ENCODE peak calls at places on chromosomes 7 and 10, in four cellular contexts. H is A549, J is SK-N-SH, Y is HepG2. N is an unnamed sample.
A peak's percentile ranks its signal among the peaks of the same experiment; 100 is the strongest.

GRCh38 chr10:119251315-119251708 is 43.9 kb downstream of the GRK5 start:
- DNase-seq in H (no peak), J (no peak), Y (no peak), N (no peak)

GRCh38 chr10:5956146-5956914 is 21.0 kb downstream of the IL15RA start:
- DNase-seq in H (no peak), J (no peak), Y (no peak), N (no peak)

GRCh38 chr7:155375337-155376277 is 77.9 kb downstream of the INSIG1 start:
- DNase-seq in H (no peak), J (no peak), Y (no peak), N (no peak)

GRCh38 chr7:154575497-154575896 is 427.4 kb downstream of the PAXIP1 start:
- DNase-seq in H (no peak), J (no peak), Y (no peak), N (no peak)

GRCh38 chr7:155735442-155736118 is 76.7 kb downstream of the SHH start:
- DNase-seq in H (no peak), J (no peak), Y (no peak), N (no peak)

GRCh38 chr7:107035446-107035845 is 9.1 kb upstream of the PRKAR2B start:
- DNase-seq in H (peak; percentile 43), J (peak; percentile 27), Y (no peak), N (no peak)

GRCh38 chr7:45580053-45580872 is 6.1 kb downstream of the ADCY1 start:
- DNase-seq in H (no peak), J (peak; percentile 80), Y (no peak), N (no peak)

GRCh38 chr10:24449769-24450310 is 240.9 kb downstream of the KIAA1217 start:
- DNase-seq in H (no peak), J (no peak), Y (no peak), N (no peak)

GRCh38 chr10:17026686-17027485 is 102.7 kb downstream of the CUBN start:
- DNase-seq in H (no peak), J (no peak), Y (no peak), N (no peak)

GRCh38 chr10:24703700-24704099 is 20.0 kb downstream of the ARHGAP21 start:
- DNase-seq in H (no peak), J (no peak), Y (no peak), N (no peak)

GRCh38 chr10:110307805-110308204 is 3.1 kb upstream of the SMNDC1 start:
- DNase-seq in H (no peak), J (no peak), Y (no peak), N (no peak)

GRCh38 chr7:20217193-20217948 is at the start of gene MACC1:
- DNase-seq in H (no peak), J (no peak), Y (no peak), N (peak; percentile 93)

GRCh38 chr7:28466885-28467284 is 54.6 kb downstream of the CREB5 start:
- DNase-seq in H (no peak), J (no peak), Y (no peak), N (no peak)

GRCh38 chr7:27777662-27778061 is 37.7 kb downstream of the TAX1BP1 start:
- DNase-seq in H (no peak), J (no peak), Y (no peak), N (no peak)

GRCh38 chr7:90236890-90237289 is 8.1 kb upstream of the CFAP69 start:
- DNase-seq in H (no peak), J (no peak), Y (no peak), N (no peak)

GRCh38 chr10:32211046-32211363 is 136.0 kb downstream of the EPC1 start:
- DNase-seq in H (no peak), J (no peak), Y (no peak), N (no peak)

GRCh38 chr7:40571796-40572195 is 437.0 kb downstream of the SUGCT start:
- DNase-seq in H (no peak), J (no peak), Y (no peak), N (no peak)

GRCh38 chr7:88490161-88490560 is 183.5 kb upstream of the STEAP4 start:
- DNase-seq in H (no peak), J (no peak), Y (no peak), N (no peak)

GRCh38 chr10:57968328-57969016 is 299.2 kb downstream of the IPMK start:
- DNase-seq in H (no peak), J (no peak), Y (no peak), N (no peak)

GRCh38 chr7:134724606-134725005 is 54.8 kb upstream of the CALD1 start:
- DNase-seq in H (peak; percentile 44), J (no peak), Y (peak; percentile 10), N (peak; percentile 48)

DNA sequence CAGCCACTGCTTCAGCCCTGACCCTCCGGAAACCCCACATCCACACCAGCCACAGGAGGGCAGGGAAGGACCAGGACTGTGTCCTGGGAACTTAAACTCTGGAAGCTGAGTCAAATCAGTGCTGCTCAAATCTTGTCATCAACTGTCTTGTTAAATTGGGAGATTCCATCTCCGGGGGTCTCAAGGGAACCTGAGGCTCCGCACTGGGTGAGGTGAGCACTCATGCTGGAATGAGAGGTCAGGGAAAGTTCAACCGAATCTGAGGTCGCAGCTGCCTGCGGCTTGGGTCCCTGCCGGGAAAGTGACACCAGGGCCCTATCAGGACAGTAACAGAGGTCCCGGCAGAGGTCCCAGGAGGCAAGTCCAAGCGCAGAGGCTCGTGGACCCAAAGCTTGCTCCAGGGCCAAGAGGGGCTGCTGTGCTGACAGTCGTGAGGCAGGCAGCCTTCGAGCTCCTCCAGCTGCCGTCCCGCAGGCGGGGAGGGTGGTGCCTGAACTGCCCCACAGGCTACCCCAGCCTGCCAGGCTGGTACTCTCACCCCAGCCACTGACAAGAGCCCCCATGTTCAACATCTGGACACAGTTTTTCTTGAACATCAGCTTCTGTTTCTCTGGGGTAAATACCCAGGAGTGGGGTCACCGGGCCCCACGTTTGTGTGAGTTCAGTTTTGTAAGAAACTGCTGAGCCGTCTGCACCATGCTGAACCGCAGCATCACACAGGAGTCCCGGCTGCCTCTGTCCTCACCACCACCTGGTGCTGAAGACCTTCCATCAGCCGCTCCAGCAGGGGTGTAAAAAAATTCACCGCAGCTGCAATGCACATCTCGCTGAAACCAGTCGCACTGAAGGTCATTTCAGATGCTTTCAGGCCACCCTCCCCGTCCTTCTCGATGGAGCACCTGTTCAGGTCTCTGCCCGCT is 101.0 kb downstream of the DIP2C start:
- DNase-seq in H (no peak), J (no peak), Y (no peak), N (no peak)
- TF ChIP-seq RAD21 in H (peak; percentile 20), J (peak; percentile 52), Y (no peak), N (peak; percentile 41)

DNA sequence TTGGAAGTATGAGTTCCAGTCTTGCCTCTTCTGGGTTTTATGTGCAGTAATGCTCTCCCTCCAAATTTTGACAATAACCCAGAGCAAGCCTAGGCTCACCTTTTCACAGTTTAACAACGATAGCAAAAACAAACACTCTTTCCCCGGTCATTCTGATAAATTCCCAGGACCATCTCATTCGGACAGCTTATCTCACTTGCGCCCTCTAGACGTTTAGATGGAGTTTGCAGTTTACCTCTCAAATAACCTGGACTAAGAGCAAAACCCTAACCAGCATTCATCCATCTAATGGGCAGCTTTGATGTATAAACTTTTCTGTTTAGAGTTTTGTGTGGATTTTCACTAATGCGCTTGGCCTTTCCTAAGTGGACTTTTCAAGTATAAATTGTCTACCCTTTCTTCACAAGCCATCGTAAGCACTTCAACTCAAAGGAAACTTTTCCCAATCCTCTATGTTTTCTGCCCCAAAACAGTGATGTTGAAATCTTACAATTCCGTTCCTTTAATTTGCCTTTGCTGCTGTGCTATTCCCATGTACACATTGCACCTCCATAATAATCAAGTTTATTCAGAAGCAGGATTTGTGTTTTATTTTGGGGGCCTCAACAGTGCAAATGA is 114.9 kb downstream of the HDAC9 start:
- DNase-seq in H (no peak), J (peak; percentile 11), Y (peak; percentile 27), N (peak; percentile 44)
- TF ChIP-seq REST in H (no peak), J (peak; percentile 25), Y (no peak), N (no peak)

GRCh38 chr7:4162845-4163564 is 519.1 kb upstream of the FOXK1 start:
- DNase-seq in H (no peak), J (no peak), Y (no peak), N (no peak)

GRCh38 chr7:4158406-4158805 is 523.7 kb upstream of the FOXK1 start:
- DNase-seq in H (no peak), J (no peak), Y (no peak), N (no peak)

GRCh38 chr7:4158826-4159225 is 523.3 kb upstream of the FOXK1 start:
- DNase-seq in H (no peak), J (no peak), Y (no peak), N (no peak)

GRCh38 chr7:4157651-4158050 is 524.4 kb upstream of the FOXK1 start:
- DNase-seq in H (no peak), J (no peak), Y (no peak), N (no peak)

DNA sequence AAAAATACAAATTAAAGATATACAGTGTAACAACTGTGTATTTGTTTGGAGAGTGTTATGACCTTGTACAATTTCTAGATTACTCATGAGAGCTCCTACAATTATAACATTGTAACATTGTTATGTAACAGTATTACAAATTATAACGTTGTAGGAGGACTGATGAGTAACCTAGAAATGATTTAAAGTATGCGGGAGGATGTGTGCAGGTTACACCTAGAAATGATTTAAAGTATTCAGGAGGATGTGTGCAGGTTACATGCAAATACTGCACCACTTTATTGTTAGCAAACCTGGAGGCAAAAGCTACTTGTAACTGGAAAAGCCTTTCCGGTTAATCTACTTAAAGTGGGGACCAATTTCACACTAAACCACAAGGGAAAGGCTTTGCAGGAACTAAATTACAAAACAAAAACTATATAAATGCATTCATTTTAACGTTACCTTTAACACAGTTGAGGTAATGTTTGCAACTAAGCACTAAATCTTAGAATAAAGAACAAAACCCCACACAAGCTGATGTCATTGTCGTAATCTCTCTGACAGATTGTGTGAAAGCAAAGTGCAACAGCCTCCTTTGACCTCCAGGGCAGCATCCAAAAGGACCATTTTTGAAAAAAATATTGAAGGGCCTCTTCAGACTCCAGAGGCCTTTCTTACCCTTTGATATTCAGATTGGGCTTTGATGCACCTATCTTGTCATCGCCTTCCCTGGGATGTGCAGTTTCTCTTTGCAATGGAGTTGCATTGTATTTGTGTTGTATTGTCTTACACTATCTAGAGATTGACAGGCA is 522.1 kb upstream of the FOXK1 start:
- DNase-seq in H (no peak), J (no peak), Y (no peak), N (no peak)
- TF ChIP-seq RAD21 in H (no peak), J (no peak), Y (no peak), N (no peak)

GRCh38 chr7:157312941-157313340 is 23.9 kb upstream of the DNAJB6 start:
- DNase-seq in H (no peak), J (no peak), Y (no peak), N (no peak)

GRCh38 chr7:157318015-157318706 is 18.6 kb upstream of the DNAJB6 start:
- DNase-seq in H (no peak), J (no peak), Y (no peak), N (no peak)

GRCh38 chr7:157310676-157311185 is 26.1 kb upstream of the DNAJB6 start:
- DNase-seq in H (no peak), J (peak; percentile 5), Y (no peak), N (no peak)

GRCh38 chr7:157309990-157310668 is 26.7 kb upstream of the DNAJB6 start:
- DNase-seq in H (peak; percentile 67), J (peak; percentile 42), Y (peak; percentile 74), N (peak; percentile 80)

DNA sequence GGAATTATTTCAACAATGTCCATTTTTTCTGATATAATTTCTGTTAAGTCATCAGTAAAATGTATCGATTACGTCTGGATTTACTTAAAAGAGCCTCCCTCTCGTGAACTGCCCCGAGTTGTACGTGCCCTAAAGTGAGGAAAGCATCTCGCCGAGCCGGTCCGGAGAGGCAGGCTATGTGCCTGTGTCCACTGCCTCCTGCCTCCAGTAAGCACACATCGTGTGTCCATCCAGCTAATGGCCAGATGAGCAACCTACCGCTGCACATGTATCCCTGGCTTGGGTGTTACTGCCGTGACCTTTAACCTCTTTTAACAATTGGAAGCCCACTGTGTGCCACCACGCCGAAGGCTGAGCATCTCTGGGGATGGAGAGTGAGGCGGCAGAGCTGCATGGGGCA is 23.2 kb upstream of the DNAJB6 start:
- DNase-seq in H (no peak), J (no peak), Y (no peak), N (no peak)
- TF ChIP-seq REST in H (no peak), J (no peak), Y (no peak), N (no peak)

N was measured in HCT116.